ENCODE peak calls at places on chromosome 20, in four cellular contexts. One of them, this sample, is unnamed.

GRCh38 chr20:45036044-45036755 is 64.7 kb downstream of the KCNS1 start:
- DNase-seq in germinal center: no peak
- DNase-seq in M059J: peak; percentile 87
- DNase-seq in NCI-H2171: no peak
- DNase-seq in this sample: peak; percentile 10

GRCh38 chr20:49276895-49277785 is 717 bp downstream of the ZNFX1 start:
- DNase-seq in germinal center: peak; percentile 35
- DNase-seq in M059J: no peak
- DNase-seq in NCI-H2171: peak; percentile 30
- DNase-seq in this sample: peak; percentile 25

GRCh38 chr20:43571771-43572170 is 12.9 kb downstream of the SGK2 start:
- DNase-seq in germinal center: no peak
- DNase-seq in M059J: no peak
- DNase-seq in NCI-H2171: no peak
- DNase-seq in this sample: no peak

GRCh38 chr20:33653900-33654596 is 8.1 kb upstream of the C20orf144 start:
- DNase-seq in germinal center: no peak
- DNase-seq in M059J: no peak
- DNase-seq in NCI-H2171: peak; percentile 54
- DNase-seq in this sample: no peak

GRCh38 chr20:32139947-32140346 is 30.4 kb downstream of the TM9SF4 start:
- DNase-seq in germinal center: no peak
- DNase-seq in M059J: no peak
- DNase-seq in NCI-H2171: peak; percentile 60
- DNase-seq in this sample: no peak

GRCh38 chr20:12411246-12411940 is 493.7 kb downstream of the BTBD3 start:
- DNase-seq in germinal center: no peak
- DNase-seq in M059J: no peak
- DNase-seq in NCI-H2171: peak; percentile 8
- DNase-seq in this sample: no peak

GRCh38 chr20:24990810-24991252 is 1.7 kb downstream of the APMAP start:
- DNase-seq in germinal center: no peak
- DNase-seq in M059J: peak; percentile 82
- DNase-seq in NCI-H2171: no peak
- DNase-seq in this sample: no peak

GRCh38 chr20:47066484-47067270 is 172.0 kb downstream of the EYA2 start:
- DNase-seq in germinal center: no peak
- DNase-seq in M059J: peak; percentile 92
- DNase-seq in NCI-H2171: no peak
- DNase-seq in this sample: no peak

GRCh38 chr20:19718880-19719279 is 39.2 kb upstream of the RIN2 start:
- DNase-seq in germinal center: no peak
- DNase-seq in M059J: no peak
- DNase-seq in NCI-H2171: no peak
- DNase-seq in this sample: no peak

GRCh38 chr20:16864069-16864468 is 115.9 kb downstream of the OTOR start:
- DNase-seq in germinal center: no peak
- DNase-seq in M059J: peak; percentile 79
- DNase-seq in NCI-H2171: no peak
- DNase-seq in this sample: peak; percentile 16

GRCh38 chr20:46433051-46433450 is 26.6 kb upstream of the ELMO2 start:
- DNase-seq in germinal center: no peak
- DNase-seq in M059J: no peak
- DNase-seq in NCI-H2171: peak; percentile 95
- DNase-seq in this sample: no peak

GRCh38 chr20:37345339-37346231 is at the start of gene SRC:
- DNase-seq in germinal center: peak; percentile 62
- DNase-seq in M059J: peak; percentile 78
- DNase-seq in NCI-H2171: peak; percentile 59
- DNase-seq in this sample: peak; percentile 38

GRCh38 chr20:9051508-9051907 is 17.4 kb upstream of the PLCB4 start:
- DNase-seq in germinal center: no peak
- DNase-seq in M059J: peak; percentile 100
- DNase-seq in NCI-H2171: no peak
- DNase-seq in this sample: no peak

GRCh38 chr20:1255675-1256074 is 10.4 kb upstream of the SNPH start:
- DNase-seq in germinal center: no peak
- DNase-seq in M059J: no peak
- DNase-seq in NCI-H2171: no peak
- DNase-seq in this sample: no peak

GRCh38 chr20:46583411-46584214 is 33.2 kb upstream of the OCSTAMP start:
- DNase-seq in germinal center: no peak
- DNase-seq in M059J: no peak
- DNase-seq in NCI-H2171: no peak
- DNase-seq in this sample: no peak

GRCh38 chr20:35788796-35789195 is 17.0 kb downstream of the PHF20 start:
- DNase-seq in germinal center: no peak
- DNase-seq in M059J: peak; percentile 36
- DNase-seq in NCI-H2171: no peak
- DNase-seq in this sample: no peak

GRCh38 chr20:52972190-52972937 is at the start of gene TSHZ2:
- DNase-seq in germinal center: peak; percentile 10
- DNase-seq in M059J: peak; percentile 80
- DNase-seq in NCI-H2171: no peak
- DNase-seq in this sample: peak; percentile 40

GRCh38 chr20:18005990-18006364 is 37.2 kb downstream of the MGME1 start:
- DNase-seq in germinal center: no peak
- DNase-seq in M059J: no peak
- DNase-seq in NCI-H2171: no peak
- DNase-seq in this sample: no peak

GRCh38 chr20:21139881-21140566 is 14.1 kb downstream of the KIZ start:
- DNase-seq in germinal center: no peak
- DNase-seq in M059J: no peak
- DNase-seq in NCI-H2171: no peak
- DNase-seq in this sample: no peak

GRCh38 chr20:3925899-3926638 is 36.9 kb downstream of the PANK2 start:
- DNase-seq in germinal center: no peak
- DNase-seq in M059J: no peak
- DNase-seq in NCI-H2171: no peak
- DNase-seq in this sample: no peak

This sample was measured in gastrocnemius medialis.